ENCODE peak calls at places on chromosome 12, in four cellular contexts. E is aorta, T is hepatocyte, D is endothelial cell. U is an unnamed sample.
A peak's percentile ranks its signal among the peaks of the same experiment; 100 is the strongest.

GRCh38 chr12:100608776-100609175 is 35.3 kb downstream of the GAS2L3 start:
- DNase-seq in E (no peak), T (no peak), D (no peak), U (no peak)

GRCh38 chr12:121184984-121185894 is 24.7 kb upstream of the P2RX4 start:
- DNase-seq in T (no peak), E (no peak), D (no peak), U (no peak)

GRCh38 chr12:52871291-52871961 is 22.6 kb upstream of the KRT78 start:
- DNase-seq in T (peak; percentile 58), E (peak; percentile 84), D (no peak), U (peak; percentile 84)

GRCh38 chr12:34402899-34403705 is 380.8 kb downstream of the ALG10 start:
- DNase-seq in T (no peak), D (peak; percentile 2), E (peak; percentile 60), U (no peak)

GRCh38 chr12:6378709-6379427 is 3.5 kb upstream of the SCNN1A start:
- DNase-seq in T (no peak), D (no peak), E (no peak), U (peak; percentile 53)

GRCh38 chr12:48184549-48184922 is 1.1 kb downstream of the CCDC184 start:
- DNase-seq in T (no peak), E (no peak), D (peak; percentile 14), U (no peak)

GRCh38 chr12:54294152-54294913 is 6.5 kb downstream of the NFE2 start:
- DNase-seq in D (peak; percentile 57), E (peak; percentile 84), T (peak; percentile 58), U (no peak)

GRCh38 chr12:46471404-46471803 is 98.8 kb upstream of the SLC38A2 start:
- DNase-seq in T (no peak), E (no peak), D (no peak), U (no peak)

GRCh38 chr12:113088971-113089756 is 32.6 kb downstream of the DTX1 start:
- DNase-seq in T (no peak), D (peak; percentile 34), E (no peak), U (no peak)

GRCh38 chr12:49358548-49359141 is 8.6 kb upstream of the SPATS2 start:
- DNase-seq in E (no peak), T (peak; percentile 75), D (peak; percentile 62), U (peak; percentile 77)

GRCh38 chr12:19398376-19399363 is 40.6 kb upstream of the AEBP2 start:
- DNase-seq in E (no peak), T (no peak), D (no peak), U (no peak)

GRCh38 chr12:52162971-52163370 is 28.8 kb downstream of the KRT80 start:
- DNase-seq in T (no peak), E (no peak), D (no peak), U (no peak)